ENCODE peak calls at places on chromosomes 3 and 15, in ten cellular contexts. Y is neural crest cell, I is endothelial cell, N is neuronal stem cell, D is transverse colon, J is psoas muscle, A is left colon, W is T-helper 1 cell, O is HFF-Myc, F is KG1. H is an unnamed sample.

GRCh38 chr3:124800511-124801374 is 70.5 kb downstream of the UMPS start:
- DNase-seq in F (no peak), D (no peak), O (no peak), N (no peak), Y (no peak), W (no peak), A (no peak), I (no peak), J (no peak), H (peak; percentile 72)

GRCh38 chr3:157438371-157438735 is 1.7 kb downstream of the PTX3 start:
- DNase-seq in N (peak; percentile 59), F (no peak), W (no peak), J (no peak), O (no peak), Y (no peak), I (no peak), A (no peak), D (no peak), H (no peak)

GRCh38 chr15:82100116-82100795 is 54.4 kb upstream of the MEX3B start:
- DNase-seq in D (no peak), W (no peak), Y (no peak), J (no peak), I (no peak), A (no peak), O (no peak), N (peak; percentile 5), F (no peak), H (no peak)

GRCh38 chr3:62922326-62922725 is 47.1 kb upstream of the CADPS start:
- DNase-seq in J (no peak), W (no peak), O (no peak), D (no peak), Y (no peak), A (no peak), I (no peak), F (no peak), N (no peak), H (no peak)

GRCh38 chr15:100430381-100430780 is 88.6 kb upstream of the ADAMTS17 start:
- DNase-seq in F (no peak), J (no peak), I (no peak), W (no peak), A (no peak), O (no peak), D (no peak), N (no peak), Y (no peak), H (no peak)

GRCh38 chr15:40162552-40162951 is 1.7 kb downstream of the BUB1B start:
- DNase-seq in Y (no peak), F (no peak), A (no peak), D (no peak), I (no peak), O (no peak), J (no peak), W (no peak), N (no peak), H (no peak)

GRCh38 chr3:101884776-101885175 is 35.5 kb downstream of the NFKBIZ start:
- DNase-seq in F (no peak), Y (no peak), J (no peak), N (no peak), I (no peak), D (no peak), A (no peak), O (no peak), W (no peak), H (no peak)

GRCh38 chr3:78204977-78205376 is 1165.1 kb downstream of the ROBO2 start:
- DNase-seq in I (no peak), D (no peak), J (no peak), W (no peak), A (no peak), O (peak; percentile 58), N (no peak), Y (no peak), F (no peak), H (no peak)

GRCh38 chr15:74302821-74303359 is 64.6 kb downstream of the CYP11A1 start:
- DNase-seq in J (no peak), I (peak; percentile 77), A (peak; percentile 46), F (no peak), D (peak; percentile 32), N (no peak), W (peak; percentile 15), Y (peak; percentile 72), O (no peak), H (no peak)

GRCh38 chr15:55277116-55277564 is 12.5 kb downstream of the RAB27A start:
- DNase-seq in O (no peak), W (peak; percentile 43), A (no peak), N (no peak), I (no peak), F (peak; percentile 35), J (no peak), Y (no peak), D (peak; percentile 19), H (no peak)

GRCh38 chr3:181913254-181913653 is 201.5 kb downstream of the SOX2 start:
- DNase-seq in I (no peak), D (no peak), N (no peak), Y (no peak), O (no peak), A (no peak), J (no peak), W (no peak), F (no peak), H (no peak)

GRCh38 chr3:170228093-170228766 is 6.0 kb downstream of the PRKCI start:
- DNase-seq in O (no peak), A (no peak), Y (no peak), I (no peak), W (no peak), D (no peak), F (no peak), J (no peak), N (no peak), H (no peak)

GRCh38 chr3:123311201-123311600 is 109.5 kb downstream of the SEC22A start:
- DNase-seq in W (no peak), J (no peak), F (no peak), Y (no peak), I (no peak), A (no peak), O (no peak), N (no peak), D (no peak), H (no peak)

GRCh38 chr3:43499256-43499655 is 122.6 kb downstream of the ANO10 start:
- DNase-seq in A (no peak), F (no peak), Y (no peak), D (no peak), N (no peak), J (no peak), I (no peak), W (no peak), O (no peak), H (no peak)

GRCh38 chr3:113086506-113087461 is 96.0 kb downstream of the GTPBP8 start:
- DNase-seq in I (no peak), J (no peak), W (no peak), N (peak; percentile 88), F (no peak), Y (peak; percentile 46), D (no peak), A (no peak), O (peak; percentile 19), H (no peak)